ENCODE peak calls at places on chromosomes 1 and 21, in nine cellular contexts. Q is heart right ventricle; W is uterus; P is small intestine; O is CD4-positive, alpha-beta T cell; B is AG04450; X is heart left ventricle; U is aorta; V is PC-9. K is an unnamed sample.

GRCh38 chr21:45443595-45444181 is 38.7 kb downstream of the COL18A1 start:
- DNase-seq in B (no peak), W (no peak), O (no peak), X (no peak), U (peak; percentile 33), V (no peak), P (no peak), Q (peak; percentile 10), K (no peak)

GRCh38 chr1:34928865-34929496 is 469 bp downstream of the DLGAP3 start:
- DNase-seq in W (no peak), O (no peak), U (no peak), V (no peak), X (no peak), B (no peak), Q (no peak), P (no peak), K (no peak)

GRCh38 chr21:36908260-36908908 is 58.1 kb downstream of the HLCS start:
- DNase-seq in O (no peak), V (peak; percentile 36), U (no peak), P (no peak), Q (no peak), B (no peak), W (no peak), X (no peak), K (no peak)

GRCh38 chr1:234782057-234782800 is 172.3 kb upstream of the IRF2BP2 start:
- DNase-seq in U (no peak), B (no peak), V (no peak), O (no peak), W (no peak), P (no peak), X (no peak), Q (no peak), K (no peak)

GRCh38 chr1:248842781-248843331 is 4.8 kb downstream of the ZNF672 start:
- DNase-seq in V (no peak), X (no peak), W (no peak), P (no peak), U (no peak), B (no peak), O (no peak), Q (no peak), K (no peak)

GRCh38 chr1:10495942-10496341 is 21.2 kb downstream of the PEX14 start:
- DNase-seq in V (no peak), W (no peak), Q (no peak), B (no peak), X (no peak), O (peak; percentile 35), P (no peak), U (no peak), K (no peak)

GRCh38 chr1:59159557-59160203 is 137.2 kb upstream of the FGGY start:
- DNase-seq in B (no peak), U (no peak), O (no peak), P (no peak), V (no peak), W (no peak), Q (no peak), X (no peak), K (no peak)

GRCh38 chr1:22537441-22538139 is 25.7 kb upstream of the EPHA8 start:
- DNase-seq in V (no peak), Q (no peak), B (no peak), X (no peak), U (no peak), O (no peak), W (no peak), P (no peak), K (no peak)

DNA sequence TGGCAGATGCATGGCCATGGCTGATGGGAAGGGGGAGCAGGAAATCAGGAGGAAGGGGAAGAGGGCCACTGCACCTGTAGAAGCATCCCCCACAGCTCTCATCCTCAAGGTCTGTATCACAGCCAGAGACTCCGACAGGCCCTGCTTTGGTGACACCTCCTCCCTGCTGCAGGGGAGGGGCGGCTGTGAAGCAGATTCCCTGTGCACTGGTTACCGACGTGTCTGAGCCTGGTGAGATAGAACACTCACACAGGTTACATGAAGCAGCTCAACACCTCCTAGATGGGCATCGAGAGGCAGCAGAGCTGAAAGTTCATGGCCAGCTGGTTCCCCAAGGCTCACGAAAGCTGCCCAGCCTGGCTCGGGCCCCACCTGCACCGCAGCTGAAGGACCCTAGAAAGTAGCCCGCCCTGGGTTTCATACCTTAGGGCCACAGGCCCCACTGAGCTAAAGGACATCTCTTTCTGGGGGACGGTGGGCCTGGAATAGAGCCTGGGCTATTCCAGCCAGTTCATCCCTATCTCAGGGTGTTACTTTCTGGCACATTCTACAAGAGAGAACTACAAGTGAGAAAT is 30.2 kb upstream of the AJAP1 start:
- DNase-seq in V (no peak), P (no peak), O (no peak), U (no peak), W (no peak), X (no peak), B (no peak), Q (no peak), K (no peak)
- H3K9me3 ChIP-seq in V (no peaks in the 10 kb centered on the region), P (no peaks in the 10 kb centered on the region), O (no peaks in the 10 kb centered on the region), U (no peaks in the 10 kb centered on the region), W (no peaks in the 10 kb centered on the region), X (no peaks in the 10 kb centered on the region), B (peaks cover 76% of the 10 kb centered on the region), Q (no peaks in the 10 kb centered on the region), K (no peaks in the 10 kb centered on the region)

GRCh38 chr1:79744746-79745145 is 738.2 kb upstream of the ADGRL4 start:
- DNase-seq in U (no peak), X (no peak), P (no peak), W (no peak), O (no peak), B (no peak), Q (no peak), V (no peak), K (no peak)

GRCh38 chr1:79745928-79746327 is 739.4 kb upstream of the ADGRL4 start:
- DNase-seq in V (peak; percentile 73), Q (no peak), B (no peak), U (no peak), W (no peak), P (no peak), O (no peak), X (no peak), K (no peak)

GRCh38 chr1:79737193-79737592 is 730.7 kb upstream of the ADGRL4 start:
- DNase-seq in U (no peak), P (no peak), B (no peak), X (no peak), O (no peak), W (no peak), V (no peak), Q (no peak), K (no peak)

GRCh38 chr1:79738101-79738500 is 731.6 kb upstream of the ADGRL4 start:
- DNase-seq in W (no peak), U (no peak), X (no peak), Q (no peak), B (no peak), V (no peak), O (no peak), P (no peak), K (no peak)

DNA sequence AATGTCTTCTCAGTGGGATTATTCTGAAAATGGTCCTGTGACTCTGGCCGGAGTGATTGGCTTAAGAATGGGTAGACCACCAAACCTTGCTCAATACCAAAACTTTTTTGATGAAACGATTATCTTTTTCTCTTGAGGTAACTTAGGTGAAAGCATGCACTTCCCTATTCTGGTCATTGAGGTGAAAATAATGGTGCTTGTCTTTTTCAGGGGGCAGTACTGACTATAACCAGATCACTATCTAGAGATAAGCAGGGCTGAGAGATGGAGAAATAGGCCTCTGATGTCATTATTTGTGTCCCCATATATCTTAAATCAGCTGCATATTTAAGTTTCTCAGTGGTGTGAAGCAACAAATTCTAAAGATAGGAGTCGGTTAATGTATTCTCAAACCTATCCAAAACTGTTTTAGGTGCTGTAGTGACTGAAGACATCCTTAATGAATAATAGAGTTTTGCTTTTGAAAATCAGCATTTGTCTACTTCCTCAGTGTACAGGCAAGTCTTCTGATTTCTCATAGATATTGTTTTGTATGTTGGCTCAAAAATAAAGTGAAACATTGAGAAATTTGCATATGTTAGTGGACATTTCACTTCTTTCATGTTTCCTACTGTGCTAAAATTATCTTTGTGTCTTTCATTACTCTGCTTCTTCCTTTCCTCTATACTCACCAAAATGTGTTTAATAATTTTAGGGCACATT is 735.3 kb upstream of the ADGRL4 start:
- DNase-seq in X (no peak), U (no peak), V (no peak), P (no peak), Q (no peak), O (no peak), W (no peak), B (no peak), K (no peak)
- H3K9me3 ChIP-seq in X (peaks cover 8% of the 10 kb centered on the region), U (no peaks in the 10 kb centered on the region), V (no peaks in the 10 kb centered on the region), P (no peaks in the 10 kb centered on the region), Q (no peaks in the 10 kb centered on the region), O (no peaks in the 10 kb centered on the region), W (no peaks in the 10 kb centered on the region), B (no peaks in the 10 kb centered on the region), K (no peaks in the 10 kb centered on the region)

GRCh38 chr1:114235281-114235680 is 81.6 kb upstream of the SYT6 start:
- DNase-seq in B (no peak), V (peak; percentile 17), X (no peak), O (no peak), Q (no peak), U (no peak), P (no peak), W (no peak), K (no peak)

GRCh38 chr1:114235956-114236355 is 82.3 kb upstream of the SYT6 start:
- DNase-seq in Q (no peak), X (peak; percentile 25), U (no peak), B (no peak), W (no peak), V (peak; percentile 33), P (peak; percentile 5), O (no peak), K (no peak)

GRCh38 chr1:114234408-114235119 is 80.9 kb upstream of the SYT6 start:
- DNase-seq in U (peak; percentile 61), V (peak; percentile 27), P (no peak), X (no peak), B (no peak), O (no peak), W (no peak), Q (no peak), K (no peak)

GRCh38 chr1:114238066-114238465 is 84.4 kb upstream of the SYT6 start:
- DNase-seq in P (no peak), W (no peak), B (no peak), X (no peak), Q (no peak), V (no peak), U (no peak), O (no peak), K (no peak)

DNA sequence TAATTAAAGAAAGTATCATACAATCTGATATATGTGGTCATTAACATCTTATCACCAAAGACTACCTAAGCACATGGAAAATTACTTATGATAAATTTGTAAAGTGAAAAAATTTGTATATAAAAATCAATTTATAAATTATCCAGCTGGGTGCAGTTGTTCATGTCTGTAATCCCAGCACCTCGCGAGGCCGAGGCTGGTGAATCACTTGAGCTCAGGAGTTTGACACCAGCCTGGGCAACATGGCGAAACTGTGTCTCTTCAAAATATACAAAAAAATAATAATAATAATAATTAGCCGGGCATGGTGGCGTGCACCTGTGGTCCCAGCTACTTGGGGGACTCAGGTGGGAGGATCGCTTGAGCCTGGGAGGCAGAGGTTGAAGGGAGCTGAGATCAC is 82.8 kb upstream of the SYT6 start:
- DNase-seq in Q (no peak), O (no peak), U (no peak), W (no peak), V (peak; percentile 16), B (no peak), X (no peak), P (no peak), K (no peak)
- H3K9me3 ChIP-seq in Q (no peaks in the 10 kb centered on the region), O (no peaks in the 10 kb centered on the region), U (no peaks in the 10 kb centered on the region), W (no peaks in the 10 kb centered on the region), V (no peaks in the 10 kb centered on the region), B (no peaks in the 10 kb centered on the region), X (peaks cover 3% of the 10 kb centered on the region), P (peaks cover 1% of the 10 kb centered on the region), K (no peaks in the 10 kb centered on the region)

DNA sequence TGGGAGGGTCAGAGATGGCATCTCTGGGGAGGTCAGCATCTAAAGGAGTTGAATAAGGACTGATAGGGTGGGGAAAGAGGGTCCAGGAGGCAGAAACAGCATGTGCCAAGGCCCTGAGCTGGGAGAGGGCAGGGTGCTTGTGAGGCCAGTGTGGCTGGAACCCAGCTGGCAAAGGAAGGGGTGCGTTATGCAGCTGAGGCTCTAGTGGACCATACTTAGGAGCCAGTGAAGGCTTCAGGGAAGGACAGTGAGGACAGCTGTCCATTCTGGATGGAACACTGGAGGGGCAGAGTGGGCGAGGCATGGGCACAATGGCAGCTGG is 57.1 kb upstream of the RPL11 start:
- DNase-seq in B (no peak), W (no peak), V (no peak), U (no peak), P (no peak), Q (no peak), O (no peak), X (no peak), K (no peak)
- H3K9me3 ChIP-seq in B (no peaks in the 10 kb centered on the region), W (no peaks in the 10 kb centered on the region), V (no peaks in the 10 kb centered on the region), U (no peaks in the 10 kb centered on the region), P (no peaks in the 10 kb centered on the region), Q (no peaks in the 10 kb centered on the region), O (no peaks in the 10 kb centered on the region), X (no peaks in the 10 kb centered on the region), K (no peaks in the 10 kb centered on the region)

K was measured in T-helper 17 cell.